ENCODE peak calls at places on chromosomes 2 and 18, in seven cellular contexts. Q is K562, S is sigmoid colon, R is GM12878, A is GM12891, T is stomach, H is GM12892. D is an unnamed sample.

GRCh38 chr2:66575625-66576371 is 140.9 kb downstream of the MEIS1 start:
- DNase-seq in S (peak), T (no peak), A (no peak), H (no peak), Q (no peak), R (no peak), D (no peak)

GRCh38 chr2:46800218-46800617 is 115.4 kb downstream of the MCFD2 start:
- DNase-seq in H (no peak), S (no peak), Q (no peak), T (no peak), A (no peak), R (no peak), D (no peak)

GRCh38 chr2:3429068-3429610 is 49.6 kb downstream of the TRAPPC12 start:
- DNase-seq in T (no peak), R (no peak), S (no peak), A (no peak), Q (no peak), H (no peak), D (no peak)

GRCh38 chr2:162123806-162124758 is 28.0 kb downstream of the GCG start:
- DNase-seq in T (no peak), Q (peak), R (peak), S (no peak), H (no peak), A (no peak), D (no peak)

GRCh38 chr18:79742076-79742475 is 55.7 kb upstream of the KCNG2 start:
- DNase-seq in H (no peak), A (no peak), T (no peak), S (peak), R (no peak), Q (no peak), D (no peak)

GRCh38 chr18:3773303-3773702 is 323.3 kb downstream of the TGIF1 start:
- DNase-seq in S (no peak), Q (no peak), R (no peak), T (no peak), H (no peak), A (no peak), D (no peak)

GRCh38 chr2:30778611-30779010 is 28.6 kb downstream of the CAPN13 start:
- DNase-seq in T (peak), H (no peak), S (no peak), Q (no peak), A (no peak), R (no peak), D (no peak)

GRCh38 chr18:12606592-12607315 is 51.2 kb downstream of the SPIRE1 start:
- DNase-seq in S (no peak), Q (no peak), T (no peak), H (no peak), A (no peak), R (no peak), D (no peak)

GRCh38 chr2:239644016-239644415 is 243.2 kb upstream of the HDAC4 start:
- DNase-seq in Q (no peak), T (no peak), H (no peak), A (no peak), R (no peak), S (no peak), D (no peak)

GRCh38 chr2:191026377-191026776 is 12.4 kb upstream of the STAT1 start:
- DNase-seq in S (no peak), T (no peak), A (no peak), R (no peak), H (no peak), Q (no peak), D (no peak)

GRCh38 chr2:28403388-28403956 is 10.8 kb downstream of the FOSL2 start:
- DNase-seq in A (no peak), T (no peak), R (no peak), H (no peak), Q (no peak), S (peak), D (no peak)

GRCh38 chr18:79664525-79665125 is 15.0 kb upstream of the CTDP1 start:
- DNase-seq in R (no peak), S (no peak), H (no peak), T (no peak), Q (no peak), A (no peak), D (no peak)

GRCh38 chr2:167843657-167844056 is 403.7 kb downstream of the STK39 start:
- DNase-seq in T (no peak), S (no peak), A (no peak), R (no peak), H (no peak), Q (no peak), D (no peak)

GRCh38 chr2:7430869-7431641 is 513.8 kb downstream of the RNF144A start:
- DNase-seq in S (no peak), R (no peak), A (no peak), H (no peak), Q (no peak), T (peak), D (peak)

GRCh38 chr2:234979204-234980167 is 27.7 kb downstream of the SH3BP4 start:
- DNase-seq in S (no peak), H (no peak), A (no peak), R (no peak), T (no peak), Q (no peak), D (no peak)

GRCh38 chr2:127196998-127197397 is 23.1 kb downstream of the CYP27C1 start:
- DNase-seq in S (no peak), A (no peak), Q (peak), T (no peak), H (no peak), R (peak), D (no peak)

GRCh38 chr18:63040788-63041410 is 278.7 kb downstream of the BCL2 start:
- DNase-seq in A (no peak), R (peak), T (no peak), S (no peak), H (no peak), Q (no peak), D (no peak)

GRCh38 chr2:143513081-143513480 is 383.9 kb downstream of the ARHGAP15 start:
- DNase-seq in A (no peak), H (no peak), S (no peak), Q (peak), R (peak), T (no peak), D (no peak)

GRCh38 chr2:188897096-188897495 is 77.1 kb upstream of the COL3A1 start:
- DNase-seq in Q (no peak), H (no peak), S (no peak), T (no peak), R (no peak), A (no peak), D (no peak)

GRCh38 chr2:67825476-67825875 is 237.3 kb downstream of the C1D start:
- DNase-seq in S (no peak), Q (no peak), R (no peak), H (no peak), T (no peak), A (no peak), D (no peak)

GRCh38 chr2:136359121-136359965 is 241.4 kb upstream of the CXCR4 start:
- DNase-seq in R (no peak), A (no peak), S (no peak), T (no peak), H (no peak), Q (no peak), D (no peak)

GRCh38 chr18:68757121-68757520 is 40.8 kb upstream of the CCDC102B start:
- DNase-seq in R (no peak), S (no peak), H (no peak), A (no peak), Q (no peak), T (no peak), D (no peak)

GRCh38 chr18:32429427-32429826 is 41.3 kb downstream of the GAREM1 start:
- DNase-seq in H (no peak), A (no peak), T (no peak), Q (no peak), R (no peak), S (no peak), D (no peak)

GRCh38 chr2:119282139-119282965 is 58.7 kb downstream of the STEAP3 start:
- DNase-seq in T (no peak), S (no peak), H (no peak), A (no peak), Q (no peak), R (no peak), D (no peak)

GRCh38 chr2:202870431-202871160 is 970 bp downstream of the ICA1L start:
- DNase-seq in A (peak), R (no peak), T (peak), S (peak), Q (peak), H (peak), D (peak)

GRCh38 chr2:88170472-88170892 is 336 bp downstream of the THNSL2 start:
- DNase-seq in H (no peak), A (no peak), R (no peak), T (no peak), S (peak), Q (no peak), D (no peak)

GRCh38 chr2:75241696-75242095 is 42.4 kb upstream of the TACR1 start:
- DNase-seq in R (no peak), S (no peak), Q (peak), T (no peak), H (no peak), A (no peak), D (no peak)

GRCh38 chr2:11679016-11679415 is 9.0 kb upstream of the NTSR2 start:
- DNase-seq in R (no peak), S (peak), T (peak), A (no peak), H (no peak), Q (no peak), D (no peak)

GRCh38 chr2:72144746-72145657 is 2.7 kb downstream of the CYP26B1 start:
- DNase-seq in Q (no peak), T (peak), S (peak), A (no peak), H (no peak), R (no peak), D (no peak)

GRCh38 chr2:8511868-8512612 is 169.8 kb upstream of the ID2 start:
- DNase-seq in A (no peak), R (no peak), H (no peak), Q (peak), T (no peak), S (no peak), D (no peak)

GRCh38 chr2:231706731-231707624 is 1.3 kb upstream of the PTMA start:
- DNase-seq in S (peak), A (peak), R (peak), H (peak), T (peak), Q (peak), D (peak)

GRCh38 chr18:3148930-3149535 is 70.7 kb downstream of the MYOM1 start:
- DNase-seq in T (no peak), Q (no peak), A (no peak), R (no peak), S (no peak), H (no peak), D (no peak)

GRCh38 chr2:150472122-150472899 is 15.2 kb downstream of the RND3 start:
- DNase-seq in T (peak), R (no peak), Q (no peak), H (no peak), A (no peak), S (peak), D (peak)

GRCh38 chr18:79944126-79944731 is 7.2 kb downstream of the SLC66A2 start:
- DNase-seq in Q (no peak), H (no peak), T (peak), A (peak), R (no peak), S (peak), D (peak)

GRCh38 chr2:76296400-76296799 is 585.7 kb upstream of the GCFC2 start:
- DNase-seq in S (no peak), R (no peak), T (no peak), A (no peak), Q (no peak), H (no peak), D (no peak)

GRCh38 chr18:77622009-77622692 is 372.5 kb downstream of the GALR1 start:
- DNase-seq in S (no peak), H (no peak), Q (no peak), T (no peak), R (no peak), A (no peak), D (no peak)

GRCh38 chr2:112881217-112882000 is 29.6 kb upstream of the IL37 start:
- DNase-seq in S (no peak), Q (peak), R (peak), T (no peak), H (peak), A (peak), D (no peak)

GRCh38 chr2:100833330-100833729 is 13.4 kb downstream of the NPAS2 start:
- DNase-seq in A (no peak), S (no peak), T (peak), Q (no peak), R (no peak), H (no peak), D (no peak)

GRCh38 chr2:100831158-100831715 is 11.3 kb downstream of the NPAS2 start:
- DNase-seq in R (no peak), Q (no peak), S (no peak), T (no peak), A (no peak), H (no peak), D (no peak)

GRCh38 chr2:100834221-100834620 is 14.3 kb downstream of the NPAS2 start:
- DNase-seq in T (no peak), R (no peak), H (no peak), Q (no peak), A (no peak), S (no peak), D (no peak)

GRCh38 chr2:100831831-100832230 is 11.9 kb downstream of the NPAS2 start:
- DNase-seq in S (peak), H (no peak), R (no peak), T (no peak), A (no peak), Q (no peak), D (no peak)

GRCh38 chr2:100832885-100833284 is 12.9 kb downstream of the NPAS2 start:
- DNase-seq in S (peak), H (no peak), Q (no peak), T (no peak), A (no peak), R (no peak), D (peak)
- TF ChIP-seq POLR2AphosphoS5 in S (peak), H (no peak), Q (no peak), T (no peak), A (no peak), R (no peak), D (peak)

DNA sequence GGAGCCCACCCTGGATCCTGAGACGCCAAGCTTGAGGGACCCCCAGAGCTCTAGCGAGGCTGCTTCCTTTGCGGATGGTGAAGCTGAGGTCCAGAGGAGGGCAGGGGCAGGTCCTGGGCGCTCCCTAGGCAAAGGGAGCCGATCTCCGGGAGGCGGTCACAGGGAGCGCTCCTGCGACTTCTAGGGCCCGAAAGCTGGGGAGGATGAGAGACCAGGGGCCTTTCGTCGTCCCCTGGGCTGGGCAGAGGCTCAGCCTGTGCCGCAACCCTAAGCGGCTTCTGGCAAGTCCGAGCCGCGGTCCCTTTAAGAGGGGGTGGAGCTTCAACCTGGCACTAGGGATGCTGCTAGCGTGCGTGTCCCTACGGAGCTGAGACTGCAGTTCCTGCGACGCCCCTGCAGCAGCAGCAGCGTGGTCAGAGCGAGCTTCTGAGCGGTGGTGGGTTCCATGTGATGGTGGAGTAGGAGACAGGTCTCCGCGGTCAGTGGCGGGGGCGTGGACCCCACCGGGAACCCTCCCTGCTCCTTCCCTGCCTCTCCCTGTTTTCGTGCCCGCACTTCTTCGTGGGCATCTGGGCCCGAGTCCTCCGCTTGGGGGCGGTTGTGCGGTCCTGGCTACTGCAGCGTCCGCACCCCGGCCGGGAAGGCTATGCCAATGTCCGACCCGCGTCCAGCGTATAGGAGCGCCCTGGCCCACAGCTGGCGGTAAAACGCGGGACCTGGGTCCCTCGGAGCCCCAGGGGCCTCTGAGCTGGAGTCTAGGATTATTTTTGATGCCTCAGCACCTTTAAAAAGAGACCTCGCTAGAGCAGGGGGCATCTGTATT is 154.6 kb downstream of the CCDC74A start:
- DNase-seq in T (peak), Q (peak), H (peak), A (peak), S (peak), R (no peak), D (peak)
- TF ChIP-seq POLR2A in T (no peak), Q (no peak), H (peak), A (peak), S (no peak), R (peak), D (peak)

GRCh38 chr2:36734304-36734703 is 37.8 kb downstream of the VIT start:
- DNase-seq in T (no peak), S (no peak), H (no peak), A (no peak), R (no peak), Q (peak), D (no peak)
- TF ChIP-seq POLR2AphosphoS5 in T (no peak), S (no peak), H (no peak), A (no peak), R (no peak), Q (no peak), D (no peak)

DNA sequence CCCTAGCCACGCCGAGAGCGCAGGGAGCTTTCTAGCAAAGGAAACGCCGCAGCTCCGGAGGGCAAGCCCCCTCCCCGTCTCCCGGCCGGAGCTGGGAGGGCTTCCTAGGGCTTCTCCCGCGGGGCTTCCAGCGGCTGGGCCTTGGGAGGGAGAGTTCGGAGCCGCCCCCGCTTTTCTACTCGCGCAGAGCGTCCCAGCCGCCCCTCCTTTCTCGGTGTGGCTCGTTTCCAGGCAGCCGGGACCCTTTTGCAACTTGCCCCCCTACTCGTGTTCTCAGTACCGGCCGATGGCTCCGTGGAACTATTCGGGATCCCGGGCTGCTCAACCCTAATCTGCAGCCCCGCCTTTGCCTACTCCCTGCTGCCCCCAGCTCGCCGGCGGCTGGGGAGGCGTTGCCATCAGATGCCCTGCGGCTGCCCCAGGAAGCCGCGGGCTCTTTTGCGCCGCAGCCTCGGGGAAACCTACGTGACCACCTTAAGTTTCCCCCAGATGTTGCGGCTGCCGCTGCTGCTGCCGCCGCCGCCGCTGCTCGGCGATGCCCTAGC is 1.5 kb upstream of the NR4A2 start:
- DNase-seq in R (no peak), H (no peak), A (no peak), Q (peak), S (peak), T (peak), D (peak)
- TF ChIP-seq POLR2A in R (peak), H (peak), A (peak), Q (peak), S (peak), T (no peak), D (peak)

GRCh38 chr2:70450641-70451250 is 102.9 kb downstream of the TGFA start:
- DNase-seq in Q (no peak), T (no peak), A (no peak), R (no peak), S (peak), H (no peak), D (no peak)

GRCh38 chr2:70442301-70443077 is 111.1 kb downstream of the TGFA start:
- DNase-seq in A (no peak), H (no peak), S (no peak), Q (no peak), T (no peak), R (no peak), D (no peak)

GRCh38 chr2:70443078-70443465 is 110.6 kb downstream of the TGFA start:
- DNase-seq in T (no peak), A (no peak), H (no peak), Q (no peak), R (no peak), S (no peak), D (no peak)

GRCh38 chr2:70443726-70444125 is 109.9 kb downstream of the TGFA start:
- DNase-seq in S (no peak), Q (no peak), R (no peak), T (no peak), A (no peak), H (no peak), D (no peak)

GRCh38 chr2:70448041-70448440 is 105.6 kb downstream of the TGFA start:
- DNase-seq in T (no peak), S (no peak), H (no peak), Q (no peak), A (no peak), R (no peak), D (no peak)
- TF ChIP-seq POLR2AphosphoS5 in T (no peak), S (no peak), H (no peak), Q (no peak), A (no peak), R (no peak), D (no peak)

GRCh38 chr2:20617081-20617575 is 33.8 kb downstream of the HS1BP3 start:
- DNase-seq in T (peak), Q (peak), S (peak), A (no peak), R (no peak), H (no peak), D (peak)

GRCh38 chr2:20618886-20619521 is 31.9 kb downstream of the HS1BP3 start:
- DNase-seq in Q (no peak), H (no peak), T (peak), A (no peak), S (peak), R (no peak), D (peak)

GRCh38 chr2:20618468-20618885 is 32.4 kb downstream of the HS1BP3 start:
- DNase-seq in S (peak), H (no peak), A (no peak), R (no peak), T (peak), Q (no peak), D (peak)

GRCh38 chr2:20616341-20616871 is 34.5 kb downstream of the HS1BP3 start:
- DNase-seq in S (peak), Q (no peak), T (peak), R (no peak), H (no peak), A (no peak), D (no peak)

DNA sequence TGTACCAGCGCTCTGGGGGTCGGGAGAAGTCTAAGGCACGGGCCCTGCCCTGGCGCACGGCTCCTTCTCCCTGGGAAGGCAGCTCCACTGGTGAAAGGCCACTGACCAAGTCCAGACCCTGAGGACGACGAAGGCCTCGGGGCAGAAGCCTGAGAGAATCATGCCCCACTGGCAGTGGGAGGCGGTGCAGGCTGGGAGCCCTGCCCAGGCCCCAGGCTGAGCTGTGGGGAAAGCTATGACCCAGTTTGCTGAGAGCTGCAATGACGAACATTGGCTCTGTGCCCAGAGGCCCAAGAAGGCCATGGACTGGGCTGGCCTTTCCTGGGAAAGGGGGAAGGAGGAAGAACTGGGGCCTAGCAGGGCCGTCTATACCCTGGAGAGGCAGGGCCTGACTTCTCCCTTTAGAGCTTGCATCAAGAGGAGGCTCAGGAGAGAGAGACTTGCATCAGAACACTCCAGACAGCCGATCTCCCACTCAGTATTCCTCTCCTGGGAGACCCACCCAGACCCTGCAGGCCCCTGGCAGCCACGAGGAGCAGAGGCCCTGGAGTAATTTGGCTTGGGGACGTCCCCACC is 32.9 kb downstream of the HS1BP3 start:
- DNase-seq in H (no peak), T (peak), A (no peak), S (peak), R (no peak), Q (peak), D (peak)
- TF ChIP-seq POLR2A in H (no peak), T (peak), A (no peak), S (peak), R (no peak), Q (no peak), D (peak)

GRCh38 chr2:241496904-241497877 is 11.2 kb downstream of the STK25 start:
- DNase-seq in S (no peak), A (no peak), T (peak), H (no peak), Q (no peak), R (no peak), D (peak)
- TF ChIP-seq POLR2AphosphoS5 in S (no peak), A (no peak), T (peak), H (no peak), Q (no peak), R (no peak), D (no peak)

D was measured in transverse colon.